ENCODE peak calls at places on chromosomes 7 and 10, in nine cellular contexts. One of them, this sample, is unnamed. For H3K27me3, the result is how much of the 10 kb centered on the place peaks cover.

GRCh38 chr7:103373866-103374643 is 26.6 kb downstream of the PSMC2 start:
- DNase-seq in left ventricle myocardium inferior: no peak
- DNase-seq in heart right ventricle: no peak
- DNase-seq in left lung: no peak
- DNase-seq in astrocyte: no peak
- DNase-seq in neuronal stem cell: no peak
- DNase-seq in CD4-positive, alpha-beta T cell: no peak
- DNase-seq in GM12878: no peak
- DNase-seq in gastrocnemius medialis: no peak
- DNase-seq in this sample: no peak

GRCh38 chr10:79430506-79430905 is 14.9 kb downstream of the ZCCHC24 start:
- DNase-seq in astrocyte: no peak
- DNase-seq in neuronal stem cell: no peak
- DNase-seq in left ventricle myocardium inferior: no peak
- DNase-seq in heart right ventricle: no peak
- DNase-seq in CD4-positive, alpha-beta T cell: no peak
- DNase-seq in GM12878: no peak
- DNase-seq in gastrocnemius medialis: peak
- DNase-seq in left lung: peak
- DNase-seq in this sample: no peak

GRCh38 chr7:6442114-6442513 is 5.6 kb downstream of the DAGLB start:
- DNase-seq in left ventricle myocardium inferior: no peak
- DNase-seq in CD4-positive, alpha-beta T cell: no peak
- DNase-seq in gastrocnemius medialis: no peak
- DNase-seq in neuronal stem cell: no peak
- DNase-seq in heart right ventricle: no peak
- DNase-seq in left lung: no peak
- DNase-seq in astrocyte: peak
- DNase-seq in GM12878: no peak
- DNase-seq in this sample: peak

GRCh38 chr7:13990319-13990983 is 985 bp upstream of the ETV1 start:
- DNase-seq in astrocyte: peak
- DNase-seq in left lung: peak
- DNase-seq in gastrocnemius medialis: peak
- DNase-seq in neuronal stem cell: peak
- DNase-seq in heart right ventricle: peak
- DNase-seq in GM12878: no peak
- DNase-seq in CD4-positive, alpha-beta T cell: no peak
- DNase-seq in left ventricle myocardium inferior: peak
- DNase-seq in this sample: peak

GRCh38 chr7:151308256-151308655 is 33.4 kb upstream of the NUB1 start:
- DNase-seq in left lung: no peak
- DNase-seq in CD4-positive, alpha-beta T cell: no peak
- DNase-seq in left ventricle myocardium inferior: no peak
- DNase-seq in GM12878: no peak
- DNase-seq in neuronal stem cell: no peak
- DNase-seq in astrocyte: no peak
- DNase-seq in heart right ventricle: no peak
- DNase-seq in gastrocnemius medialis: no peak
- DNase-seq in this sample: no peak

GRCh38 chr7:64951250-64951848 is 39.5 kb downstream of the ZNF117 start:
- DNase-seq in CD4-positive, alpha-beta T cell: no peak
- DNase-seq in left ventricle myocardium inferior: no peak
- DNase-seq in heart right ventricle: no peak
- DNase-seq in left lung: no peak
- DNase-seq in gastrocnemius medialis: no peak
- DNase-seq in neuronal stem cell: peak
- DNase-seq in astrocyte: peak
- DNase-seq in GM12878: peak
- DNase-seq in this sample: peak

GRCh38 chr10:90787906-90788491 is 69.8 kb downstream of the HTR7 start:
- DNase-seq in heart right ventricle: no peak
- DNase-seq in left ventricle myocardium inferior: no peak
- DNase-seq in GM12878: no peak
- DNase-seq in left lung: no peak
- DNase-seq in astrocyte: peak
- DNase-seq in CD4-positive, alpha-beta T cell: peak
- DNase-seq in neuronal stem cell: peak
- DNase-seq in gastrocnemius medialis: no peak
- DNase-seq in this sample: peak

GRCh38 chr7:115229401-115230083 is 307.6 kb downstream of the MDFIC start:
- DNase-seq in left lung: no peak
- DNase-seq in heart right ventricle: no peak
- DNase-seq in CD4-positive, alpha-beta T cell: no peak
- DNase-seq in GM12878: no peak
- DNase-seq in gastrocnemius medialis: no peak
- DNase-seq in astrocyte: peak
- DNase-seq in neuronal stem cell: no peak
- DNase-seq in left ventricle myocardium inferior: no peak
- DNase-seq in this sample: no peak

GRCh38 chr7:37916017-37916672 is 472 bp downstream of the SFRP4 start:
- DNase-seq in CD4-positive, alpha-beta T cell: no peak
- DNase-seq in heart right ventricle: peak
- DNase-seq in left ventricle myocardium inferior: peak
- DNase-seq in astrocyte: peak
- DNase-seq in GM12878: no peak
- DNase-seq in neuronal stem cell: peak
- DNase-seq in left lung: peak
- DNase-seq in gastrocnemius medialis: no peak
- DNase-seq in this sample: peak

GRCh38 chr10:126242352-126243260 is 145.7 kb downstream of the ADAM12 start:
- DNase-seq in astrocyte: peak
- DNase-seq in CD4-positive, alpha-beta T cell: no peak
- DNase-seq in gastrocnemius medialis: no peak
- DNase-seq in left lung: no peak
- DNase-seq in heart right ventricle: peak
- DNase-seq in left ventricle myocardium inferior: peak
- DNase-seq in GM12878: no peak
- DNase-seq in neuronal stem cell: no peak
- DNase-seq in this sample: peak

GRCh38 chr10:86004310-86004709 is 362.3 kb downstream of the GRID1 start:
- DNase-seq in left lung: no peak
- DNase-seq in heart right ventricle: no peak
- DNase-seq in left ventricle myocardium inferior: no peak
- DNase-seq in astrocyte: no peak
- DNase-seq in gastrocnemius medialis: no peak
- DNase-seq in CD4-positive, alpha-beta T cell: no peak
- DNase-seq in neuronal stem cell: no peak
- DNase-seq in GM12878: no peak
- DNase-seq in this sample: no peak

GRCh38 chr7:31421607-31422006 is 81.1 kb upstream of the NEUROD6 start:
- DNase-seq in left lung: no peak
- DNase-seq in neuronal stem cell: no peak
- DNase-seq in heart right ventricle: no peak
- DNase-seq in gastrocnemius medialis: no peak
- DNase-seq in GM12878: no peak
- DNase-seq in astrocyte: no peak
- DNase-seq in left ventricle myocardium inferior: no peak
- DNase-seq in CD4-positive, alpha-beta T cell: no peak
- DNase-seq in this sample: no peak

GRCh38 chr7:27187702-27188665 is 3.0 kb upstream of the HOXA11 start:
- DNase-seq in GM12878: no peak
- DNase-seq in astrocyte: no peak
- DNase-seq in gastrocnemius medialis: peak
- DNase-seq in left lung: peak
- DNase-seq in heart right ventricle: no peak
- DNase-seq in CD4-positive, alpha-beta T cell: no peak
- DNase-seq in neuronal stem cell: no peak
- DNase-seq in left ventricle myocardium inferior: no peak
- DNase-seq in this sample: no peak

GRCh38 chr10:103197177-103197576 is 4.1 kb upstream of the NT5C2 start:
- DNase-seq in neuronal stem cell: no peak
- DNase-seq in left lung: peak
- DNase-seq in left ventricle myocardium inferior: peak
- DNase-seq in CD4-positive, alpha-beta T cell: no peak
- DNase-seq in GM12878: no peak
- DNase-seq in gastrocnemius medialis: peak
- DNase-seq in heart right ventricle: peak
- DNase-seq in astrocyte: peak
- DNase-seq in this sample: peak

DNA sequence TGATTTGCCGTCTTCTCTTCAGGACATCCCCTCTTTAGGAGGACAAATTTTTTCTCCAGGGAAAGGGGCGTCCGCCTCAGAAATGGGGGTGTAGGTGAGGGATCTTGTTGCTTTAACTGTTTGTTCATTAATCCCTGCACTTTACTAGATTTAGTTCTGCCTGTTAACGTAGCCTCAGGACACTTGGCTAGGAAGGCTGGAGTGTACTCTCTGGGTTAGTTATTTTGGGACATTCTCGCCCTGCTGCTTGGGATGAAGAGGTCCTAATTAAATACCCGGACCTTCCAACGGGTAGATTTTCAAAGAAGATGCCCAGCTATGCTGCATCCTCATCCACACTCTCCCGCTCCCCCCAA is 552 bp upstream of the ZNF365 start:
- DNase-seq in CD4-positive, alpha-beta T cell: no peak
- DNase-seq in neuronal stem cell: no peak
- DNase-seq in left ventricle myocardium inferior: no peak
- DNase-seq in gastrocnemius medialis: no peak
- DNase-seq in GM12878: no peak
- DNase-seq in heart right ventricle: no peak
- DNase-seq in left lung: no peak
- DNase-seq in astrocyte: no peak
- DNase-seq in this sample: no peak
- H3K27ac ChIP-seq in CD4-positive, alpha-beta T cell: no peak
- H3K27ac ChIP-seq in neuronal stem cell: no peak
- H3K27ac ChIP-seq in left ventricle myocardium inferior: no peak
- H3K27ac ChIP-seq in gastrocnemius medialis: no peak
- H3K27ac ChIP-seq in GM12878: no peak
- H3K27ac ChIP-seq in heart right ventricle: peak
- H3K27ac ChIP-seq in left lung: no peak
- H3K27ac ChIP-seq in astrocyte: peak
- H3K27ac ChIP-seq in this sample: no peak

GRCh38 chr7:132564090-132564489 is 12.2 kb downstream of the PLXNA4 start:
- DNase-seq in left ventricle myocardium inferior: no peak
- DNase-seq in astrocyte: no peak
- DNase-seq in GM12878: no peak
- DNase-seq in left lung: no peak
- DNase-seq in gastrocnemius medialis: no peak
- DNase-seq in CD4-positive, alpha-beta T cell: no peak
- DNase-seq in neuronal stem cell: no peak
- DNase-seq in heart right ventricle: no peak
- DNase-seq in this sample: no peak

GRCh38 chr7:132561763-132562162 is 14.5 kb downstream of the PLXNA4 start:
- DNase-seq in heart right ventricle: no peak
- DNase-seq in CD4-positive, alpha-beta T cell: no peak
- DNase-seq in gastrocnemius medialis: no peak
- DNase-seq in GM12878: no peak
- DNase-seq in left ventricle myocardium inferior: no peak
- DNase-seq in left lung: no peak
- DNase-seq in neuronal stem cell: no peak
- DNase-seq in astrocyte: no peak
- DNase-seq in this sample: no peak

GRCh38 chr7:132560825-132561529 is 15.3 kb downstream of the PLXNA4 start:
- DNase-seq in left lung: no peak
- DNase-seq in heart right ventricle: no peak
- DNase-seq in GM12878: no peak
- DNase-seq in neuronal stem cell: no peak
- DNase-seq in left ventricle myocardium inferior: no peak
- DNase-seq in CD4-positive, alpha-beta T cell: no peak
- DNase-seq in gastrocnemius medialis: no peak
- DNase-seq in astrocyte: no peak
- DNase-seq in this sample: no peak

GRCh38 chr7:132562690-132563089 is 13.6 kb downstream of the PLXNA4 start:
- DNase-seq in astrocyte: no peak
- DNase-seq in neuronal stem cell: no peak
- DNase-seq in heart right ventricle: no peak
- DNase-seq in left ventricle myocardium inferior: no peak
- DNase-seq in GM12878: no peak
- DNase-seq in CD4-positive, alpha-beta T cell: no peak
- DNase-seq in left lung: no peak
- DNase-seq in gastrocnemius medialis: no peak
- DNase-seq in this sample: no peak

GRCh38 chr7:132564849-132565248 is 11.4 kb downstream of the PLXNA4 start:
- DNase-seq in CD4-positive, alpha-beta T cell: no peak
- DNase-seq in left ventricle myocardium inferior: no peak
- DNase-seq in gastrocnemius medialis: no peak
- DNase-seq in heart right ventricle: no peak
- DNase-seq in astrocyte: no peak
- DNase-seq in left lung: no peak
- DNase-seq in neuronal stem cell: no peak
- DNase-seq in GM12878: no peak
- DNase-seq in this sample: no peak
- H3K27me3 ChIP-seq in CD4-positive, alpha-beta T cell: under half
- H3K27me3 ChIP-seq in left ventricle myocardium inferior: under half
- H3K27me3 ChIP-seq in gastrocnemius medialis: under half
- H3K27me3 ChIP-seq in heart right ventricle: under half
- H3K27me3 ChIP-seq in astrocyte: under half
- H3K27me3 ChIP-seq in left lung: under half
- H3K27me3 ChIP-seq in neuronal stem cell: under half
- H3K27me3 ChIP-seq in GM12878: under half
- H3K27me3 ChIP-seq in this sample: under half

DNA sequence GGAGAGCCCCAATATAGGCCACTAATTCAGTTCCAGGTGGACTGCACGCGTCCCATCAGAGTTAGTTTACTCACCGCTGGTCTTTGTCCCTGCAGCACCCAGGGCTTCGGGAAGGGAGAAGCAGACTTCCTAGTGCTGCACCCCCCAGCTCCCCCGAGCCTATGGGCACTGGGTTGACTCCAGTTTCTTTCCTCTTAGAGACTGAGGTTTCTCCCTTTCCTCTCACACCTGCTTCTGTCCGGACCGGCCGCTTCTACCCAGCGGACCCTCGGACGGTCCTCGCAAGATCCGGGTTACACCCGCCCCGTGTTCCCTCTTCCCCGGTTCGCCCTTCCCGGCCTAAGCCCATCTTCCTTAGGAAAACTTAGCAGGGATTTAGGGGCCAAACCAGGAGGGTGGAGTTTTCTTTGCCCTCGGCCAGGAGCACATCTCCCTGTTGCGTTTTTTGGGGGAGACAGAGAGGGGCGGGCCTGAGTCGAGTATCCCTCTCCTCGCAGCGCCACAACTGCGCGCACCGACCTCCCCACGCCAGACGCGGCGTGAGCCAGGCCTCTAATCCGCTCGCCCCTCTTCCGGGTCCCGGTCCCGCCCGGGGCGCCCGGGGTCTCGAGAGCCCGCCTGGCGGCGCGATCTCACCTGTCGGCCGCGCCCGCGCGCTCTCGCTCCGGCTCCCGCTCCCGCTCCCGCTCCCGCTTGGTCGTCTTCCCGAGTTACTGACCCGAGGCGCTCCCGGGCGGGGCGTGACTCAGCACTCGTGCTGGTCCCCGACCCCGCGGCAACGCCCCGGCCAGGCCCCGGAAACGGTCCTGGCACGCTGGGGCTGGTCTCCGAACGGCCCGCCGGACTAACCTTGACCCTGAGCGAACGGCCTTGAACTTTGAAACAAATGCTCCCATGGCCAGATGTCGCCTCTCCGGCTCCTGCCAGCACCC is at the start of gene AIFM2:
- DNase-seq in neuronal stem cell: peak
- DNase-seq in CD4-positive, alpha-beta T cell: peak
- DNase-seq in heart right ventricle: peak
- DNase-seq in astrocyte: peak
- DNase-seq in left lung: peak
- DNase-seq in gastrocnemius medialis: peak
- DNase-seq in GM12878: no peak
- DNase-seq in left ventricle myocardium inferior: peak
- DNase-seq in this sample: peak
- H3K27ac ChIP-seq in neuronal stem cell: no peak
- H3K27ac ChIP-seq in CD4-positive, alpha-beta T cell: no peak
- H3K27ac ChIP-seq in heart right ventricle: peak
- H3K27ac ChIP-seq in astrocyte: no peak
- H3K27ac ChIP-seq in left lung: peak
- H3K27ac ChIP-seq in gastrocnemius medialis: peak
- H3K27ac ChIP-seq in GM12878: peak
- H3K27ac ChIP-seq in left ventricle myocardium inferior: peak
- H3K27ac ChIP-seq in this sample: peak

GRCh38 chr10:44935961-44936285 is 23.7 kb upstream of the RASSF4 start:
- DNase-seq in gastrocnemius medialis: no peak
- DNase-seq in heart right ventricle: no peak
- DNase-seq in left lung: no peak
- DNase-seq in GM12878: no peak
- DNase-seq in CD4-positive, alpha-beta T cell: no peak
- DNase-seq in astrocyte: no peak
- DNase-seq in left ventricle myocardium inferior: no peak
- DNase-seq in neuronal stem cell: no peak
- DNase-seq in this sample: no peak
- H3K27me3 ChIP-seq in gastrocnemius medialis: under half
- H3K27me3 ChIP-seq in heart right ventricle: under half
- H3K27me3 ChIP-seq in left lung: under half
- H3K27me3 ChIP-seq in GM12878: under half
- H3K27me3 ChIP-seq in CD4-positive, alpha-beta T cell: under half
- H3K27me3 ChIP-seq in astrocyte: under half
- H3K27me3 ChIP-seq in left ventricle myocardium inferior: under half
- H3K27me3 ChIP-seq in neuronal stem cell: under half
- H3K27me3 ChIP-seq in this sample: under half